ENCODE peak calls at places on chromosome 14, in four cellular contexts. One of them, this sample, is unnamed.

GRCh38 chr14:67221248-67221981 is 19.8 kb upstream of the PALS1 start:
- DNase-seq in CD8-positive, alpha-beta T cell: no peak
- DNase-seq in uterus: no peak
- DNase-seq in suprapubic skin: no peak
- DNase-seq in this sample: no peak

GRCh38 chr14:95918466-95918865 is 41.8 kb downstream of the TUNAR start:
- DNase-seq in CD8-positive, alpha-beta T cell: no peak
- DNase-seq in uterus: no peak
- DNase-seq in suprapubic skin: peak; percentile 16
- DNase-seq in this sample: no peak

GRCh38 chr14:29814153-29815057 is 113.2 kb downstream of the PRKD1 start:
- DNase-seq in suprapubic skin: no peak
- DNase-seq in CD8-positive, alpha-beta T cell: no peak
- DNase-seq in uterus: no peak
- DNase-seq in this sample: no peak

GRCh38 chr14:52259452-52259851 is 8.0 kb upstream of the PTGDR start:
- DNase-seq in suprapubic skin: no peak
- DNase-seq in CD8-positive, alpha-beta T cell: no peak
- DNase-seq in uterus: no peak
- DNase-seq in this sample: no peak

GRCh38 chr14:89207925-89208328 is 209.1 kb downstream of the FOXN3 start:
- DNase-seq in suprapubic skin: no peak
- DNase-seq in uterus: no peak
- DNase-seq in CD8-positive, alpha-beta T cell: no peak
- DNase-seq in this sample: no peak

GRCh38 chr14:29643415-29644206 is 284.0 kb downstream of the PRKD1 start:
- DNase-seq in uterus: no peak
- DNase-seq in suprapubic skin: no peak
- DNase-seq in CD8-positive, alpha-beta T cell: no peak
- DNase-seq in this sample: no peak

GRCh38 chr14:24299255-24300191 is at the start of the genes DHRS1 and NOP9:
- DNase-seq in uterus: peak; percentile 89
- DNase-seq in suprapubic skin: peak; percentile 96
- DNase-seq in CD8-positive, alpha-beta T cell: peak; percentile 90
- DNase-seq in this sample: peak; percentile 93

GRCh38 chr14:35855886-35856481 is 29.8 kb downstream of the BRMS1L start:
- DNase-seq in CD8-positive, alpha-beta T cell: no peak
- DNase-seq in uterus: no peak
- DNase-seq in suprapubic skin: no peak
- DNase-seq in this sample: peak; percentile 58

GRCh38 chr14:50775357-50775756 is 55.6 kb downstream of the NIN start:
- DNase-seq in CD8-positive, alpha-beta T cell: no peak
- DNase-seq in uterus: no peak
- DNase-seq in suprapubic skin: no peak
- DNase-seq in this sample: no peak

GRCh38 chr14:26841920-26842741 is 244.3 kb upstream of the NOVA1 start:
- DNase-seq in suprapubic skin: peak; percentile 79
- DNase-seq in CD8-positive, alpha-beta T cell: no peak
- DNase-seq in uterus: peak; percentile 85
- DNase-seq in this sample: no peak

GRCh38 chr14:103724116-103724515 is 8.5 kb downstream of the ZFYVE21 start:
- DNase-seq in suprapubic skin: no peak
- DNase-seq in uterus: peak; percentile 63
- DNase-seq in CD8-positive, alpha-beta T cell: no peak
- DNase-seq in this sample: no peak
- TF ChIP-seq CTCF in suprapubic skin: peak; percentile 15
- TF ChIP-seq CTCF in uterus: no peak
- TF ChIP-seq CTCF in CD8-positive, alpha-beta T cell: no peak
- TF ChIP-seq CTCF in this sample: no peak

GRCh38 chr14:58769766-58770165 is 132.0 kb downstream of the DACT1 start:
- DNase-seq in uterus: no peak
- DNase-seq in suprapubic skin: no peak
- DNase-seq in CD8-positive, alpha-beta T cell: no peak
- DNase-seq in this sample: no peak
- H3K4me3 ChIP-seq in uterus: no peak overlapping the region
- H3K4me3 ChIP-seq in suprapubic skin: no peak overlapping the region
- H3K4me3 ChIP-seq in CD8-positive, alpha-beta T cell: no peak overlapping the region
- H3K4me3 ChIP-seq in this sample: no peak overlapping the region

GRCh38 chr14:38243696-38244250 is 12.1 kb downstream of the CLEC14A start:
- DNase-seq in CD8-positive, alpha-beta T cell: no peak
- DNase-seq in suprapubic skin: no peak
- DNase-seq in uterus: no peak
- DNase-seq in this sample: no peak
- H3K27me3 ChIP-seq in CD8-positive, alpha-beta T cell: no peaks in the 10 kb centered on the region
- H3K27me3 ChIP-seq in suprapubic skin: no peaks in the 10 kb centered on the region
- H3K27me3 ChIP-seq in uterus: no peaks in the 10 kb centered on the region
- H3K27me3 ChIP-seq in this sample: no peaks in the 10 kb centered on the region

GRCh38 chr14:68509188-68509953 is 283.5 kb downstream of the ZFP36L1 start:
- DNase-seq in CD8-positive, alpha-beta T cell: no peak
- DNase-seq in uterus: peak; percentile 31
- DNase-seq in suprapubic skin: no peak
- DNase-seq in this sample: no peak

GRCh38 chr14:68512088-68512487 is 280.8 kb downstream of the ZFP36L1 start:
- DNase-seq in suprapubic skin: no peak
- DNase-seq in CD8-positive, alpha-beta T cell: no peak
- DNase-seq in uterus: peak; percentile 85
- DNase-seq in this sample: no peak

GRCh38 chr14:68510201-68510600 is 282.7 kb downstream of the ZFP36L1 start:
- DNase-seq in uterus: peak; percentile 97
- DNase-seq in suprapubic skin: no peak
- DNase-seq in CD8-positive, alpha-beta T cell: no peak
- DNase-seq in this sample: no peak

GRCh38 chr14:68511727-68512047 is 281.2 kb downstream of the ZFP36L1 start:
- DNase-seq in CD8-positive, alpha-beta T cell: no peak
- DNase-seq in uterus: no peak
- DNase-seq in suprapubic skin: no peak
- DNase-seq in this sample: no peak

DNA sequence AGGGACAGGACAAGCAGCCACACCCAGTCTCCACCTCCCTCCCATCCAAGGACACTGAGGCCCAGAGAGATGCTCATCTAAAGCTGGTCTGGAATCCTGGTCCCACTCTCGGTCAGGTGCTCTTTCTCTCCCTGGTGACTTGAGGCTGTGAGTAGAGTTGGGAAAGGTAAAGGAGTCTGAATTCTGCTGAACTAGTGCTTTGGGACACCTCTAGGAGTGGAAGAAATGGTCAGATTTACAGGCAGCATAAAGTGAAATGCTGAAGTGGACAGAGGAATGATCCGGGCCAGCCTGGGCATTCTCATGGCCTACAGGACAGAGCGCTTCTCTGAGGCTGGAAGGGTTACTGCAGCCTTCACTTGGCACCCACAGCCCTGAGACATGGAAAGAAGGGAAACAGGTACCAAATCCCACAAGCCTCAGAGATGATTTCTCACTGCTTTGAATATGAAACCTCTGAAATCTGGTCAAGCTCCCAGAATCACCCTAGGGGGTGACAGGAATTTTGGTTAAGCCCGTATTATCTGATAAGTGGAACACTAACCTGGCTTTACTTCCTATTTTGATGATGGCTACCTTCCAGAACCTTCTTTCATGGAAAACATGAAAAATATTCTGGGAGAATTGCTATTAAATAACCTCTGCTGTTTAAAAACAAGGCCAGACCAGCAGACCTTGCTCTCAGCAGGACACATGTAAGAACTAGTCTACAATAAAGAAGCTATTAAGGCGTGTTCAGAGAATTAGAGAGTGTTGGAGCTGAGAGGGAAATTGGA is 281.7 kb downstream of the ZFP36L1 start:
- DNase-seq in suprapubic skin: no peak
- DNase-seq in uterus: peak; percentile 67
- DNase-seq in CD8-positive, alpha-beta T cell: no peak
- DNase-seq in this sample: no peak
- TF ChIP-seq CTCF in suprapubic skin: no peak
- TF ChIP-seq CTCF in uterus: no peak
- TF ChIP-seq CTCF in CD8-positive, alpha-beta T cell: no peak
- TF ChIP-seq CTCF in this sample: no peak